ENCODE peak calls at places on chromosomes 5 and 9, in seven cellular contexts. E, U, N, R, Q, W and P are unnamed samples.

GRCh38 chr9:122396622-122397148 is 25.9 kb downstream of the PTGS1 start:
- DNase-seq in E (no peak), U (no peak), N (no peak), R (no peak), Q (no peak), W (no peak), P (no peak)

GRCh38 chr5:121967187-121967586 is 5.4 kb downstream of the SRFBP1 start:
- DNase-seq in E (no peak), U (no peak), N (no peak), R (no peak), Q (no peak), W (no peak), P (no peak)

GRCh38 chr5:135930029-135930948 is 24.5 kb downstream of the LECT2 start:
- DNase-seq in E (no peak), U (no peak), N (no peak), R (no peak), Q (peak; percentile 68), W (peak; percentile 65), P (peak; percentile 84)

GRCh38 chr9:95057121-95057520 is 260.4 kb downstream of the FANCC start:
- DNase-seq in E (no peak), U (no peak), N (no peak), R (no peak), Q (no peak), W (peak; percentile 49), P (no peak)

GRCh38 chr9:109997682-109998081 is 210.3 kb downstream of the C9orf152 start:
- DNase-seq in E (no peak), U (no peak), N (no peak), R (no peak), Q (no peak), W (no peak), P (no peak)

GRCh38 chr5:40124367-40124766 is 555.3 kb upstream of the PTGER4 start:
- DNase-seq in E (no peak), U (no peak), N (no peak), R (no peak), Q (no peak), W (no peak), P (no peak)

GRCh38 chr9:38423939-38424843 is at the start of gene IGFBPL1:
- DNase-seq in E (no peak), U (peak; percentile 36), N (peak; percentile 36), R (no peak), Q (no peak), W (peak; percentile 89), P (no peak)

GRCh38 chr5:66828551-66829421 is 232.6 kb downstream of the MAST4 start:
- DNase-seq in E (no peak), U (no peak), N (no peak), R (no peak), Q (peak; percentile 7), W (peak; percentile 39), P (no peak)

GRCh38 chr5:129996896-129997295 is 92.6 kb downstream of the CHSY3 start:
- DNase-seq in E (no peak), U (no peak), N (no peak), R (no peak), Q (no peak), W (no peak), P (no peak)

GRCh38 chr5:109779036-109779735 is 89.5 kb downstream of the MAN2A1 start:
- DNase-seq in E (no peak), U (no peak), N (no peak), R (no peak), Q (no peak), W (no peak), P (no peak)

GRCh38 chr9:5582835-5583195 is 46.1 kb upstream of the RIC1 start:
- DNase-seq in E (peak; percentile 91), U (no peak), N (no peak), R (no peak), Q (no peak), W (no peak), P (no peak)

GRCh38 chr5:62720036-62720441 is 141.4 kb downstream of the LRRC70 start:
- DNase-seq in E (peak; percentile 34), U (peak; percentile 23), N (peak; percentile 25), R (peak; percentile 15), Q (peak; percentile 30), W (peak; percentile 31), P (peak; percentile 59)

GRCh38 chr5:39570418-39571027 is 145.7 kb upstream of the DAB2 start:
- DNase-seq in E (no peak), U (peak; percentile 25), N (no peak), R (no peak), Q (peak; percentile 24), W (peak; percentile 5), P (no peak)

GRCh38 chr5:174423538-174423937 is 300.8 kb upstream of the MSX2 start:
- DNase-seq in E (no peak), U (no peak), N (no peak), R (no peak), Q (no peak), W (no peak), P (no peak)

DNA sequence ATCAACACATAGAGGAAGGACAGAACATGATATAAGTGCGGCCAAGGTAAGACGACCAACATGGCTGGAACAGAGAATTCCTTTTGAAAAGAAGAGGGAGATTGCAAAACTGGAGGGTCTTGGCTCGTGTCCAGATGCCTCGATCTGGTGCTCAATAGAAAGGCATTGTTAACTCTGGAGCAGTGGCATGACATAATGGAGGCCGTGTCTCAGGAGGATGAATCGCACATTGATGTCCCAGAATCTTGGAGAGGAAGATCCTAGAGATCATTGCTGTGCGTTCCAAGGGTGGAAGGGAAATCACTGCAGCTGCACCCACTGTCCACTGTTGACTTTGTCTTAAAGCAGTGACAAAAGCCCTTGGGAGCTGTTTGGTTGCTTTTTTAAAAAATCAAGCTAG is 30.9 kb downstream of the GRAMD2B start:
- DNase-seq in E (no peak), U (no peak), N (no peak), R (no peak), Q (no peak), W (no peak), P (no peak)
- TF ChIP-seq TAF1 in E (no peak), U (no peak), N (no peak), R (no peak), Q (no peak), W (no peak), P (no peak)

GRCh38 chr9:130629443-130630090 is 34.8 kb upstream of the PRDM12 start:
- DNase-seq in E (no peak), U (no peak), N (no peak), R (no peak), Q (no peak), W (no peak), P (no peak)

GRCh38 chr9:130632081-130632710 is 32.2 kb upstream of the PRDM12 start:
- DNase-seq in E (no peak), U (no peak), N (no peak), R (no peak), Q (no peak), W (no peak), P (no peak)

GRCh38 chr9:130631331-130632080 is 32.9 kb upstream of the PRDM12 start:
- DNase-seq in E (no peak), U (no peak), N (no peak), R (no peak), Q (no peak), W (no peak), P (no peak)

GRCh38 chr9:130630091-130630450 is 34.3 kb upstream of the PRDM12 start:
- DNase-seq in E (no peak), U (no peak), N (no peak), R (no peak), Q (no peak), W (no peak), P (no peak)

DNA sequence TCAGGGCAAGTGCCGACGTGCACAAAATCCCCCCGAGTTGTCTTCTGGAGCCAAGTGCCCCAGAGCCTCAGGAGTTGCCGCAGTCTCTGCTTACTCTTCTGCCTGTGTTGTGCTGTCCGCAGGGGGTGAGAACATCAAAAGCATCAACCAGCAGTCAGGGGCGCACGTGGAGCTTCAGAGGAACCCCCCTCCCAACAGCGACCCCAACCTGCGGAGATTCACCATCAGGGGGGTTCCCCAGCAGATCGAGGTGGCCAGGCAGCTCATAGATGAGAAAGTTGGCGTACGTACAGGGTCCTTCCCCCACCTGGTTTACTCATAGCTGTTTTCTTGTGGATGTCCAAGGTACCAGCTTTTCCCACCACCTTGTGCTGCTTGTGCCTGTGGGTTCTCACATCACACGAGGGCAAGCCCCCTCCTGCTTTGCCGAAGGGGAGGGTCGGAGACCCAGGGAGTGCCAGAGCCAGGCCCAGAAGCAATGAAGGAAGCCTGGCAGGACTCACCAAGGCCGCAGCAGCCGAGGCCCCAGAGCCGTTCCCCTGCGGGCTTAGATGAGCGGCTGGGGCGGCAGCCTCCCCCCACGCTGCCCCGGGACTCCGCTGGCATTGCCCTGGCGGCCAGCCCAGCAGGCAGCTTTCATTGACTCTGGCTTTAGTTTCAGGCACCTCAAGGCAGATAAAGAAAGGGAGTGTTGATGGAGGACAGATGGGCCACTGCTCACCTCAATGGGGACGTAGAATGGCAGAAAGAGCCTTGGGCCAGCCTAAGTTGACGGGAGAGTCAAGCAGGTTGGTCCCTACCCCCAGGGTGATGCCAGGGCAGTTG is 33.7 kb upstream of the PRDM12 start:
- DNase-seq in E (no peak), U (no peak), N (no peak), R (no peak), Q (no peak), W (no peak), P (no peak)
- TF ChIP-seq TAF1 in E (no peak), U (no peak), N (no peak), R (no peak), Q (no peak), W (no peak), P (no peak)

GRCh38 chr9:27765266-27765665 is 192.0 kb upstream of the C9orf72 start:
- DNase-seq in E (no peak), U (no peak), N (no peak), R (no peak), Q (no peak), W (no peak), P (no peak)
- TF ChIP-seq TAF1 in E (no peak), U (no peak), N (no peak), R (no peak), Q (no peak), W (no peak), P (no peak)

GRCh38 chr5:158978061-158978745 is 121.5 kb downstream of the EBF1 start:
- DNase-seq in E (no peak), U (no peak), N (no peak), R (no peak), Q (no peak), W (no peak), P (no peak)
- TF ChIP-seq TAF1 in E (no peak), U (no peak), N (no peak), R (no peak), Q (no peak), W (no peak), P (no peak)